ENCODE peak calls at places on chromosomes 3 and 15, in six cellular contexts. One of them, this sample, is unnamed.

GRCh38 chr15:44009056-44009455 is 182.3 kb downstream of the WDR76 start:
- DNase-seq in non-pigmented ciliary epithelial cell: no peak
- DNase-seq in DMS153: no peak
- DNase-seq in PC-3: peak
- DNase-seq in stimulated activated CD8-positive, alpha-beta memory T cell treated with anti-CD3 and anti-CD28 coated beads, Interleukin-7, amount 100 ng/mL, for 1 hour: no peak
- DNase-seq in head of caudate nucleus: no peak
- DNase-seq in this sample: peak

GRCh38 chr15:90529369-90530249 is at the start of gene CRTC3:
- DNase-seq in non-pigmented ciliary epithelial cell: no peak
- DNase-seq in DMS153: no peak
- DNase-seq in PC-3: peak
- DNase-seq in stimulated activated CD8-positive, alpha-beta memory T cell treated with anti-CD3 and anti-CD28 coated beads, Interleukin-7, amount 100 ng/mL, for 1 hour: no peak
- DNase-seq in head of caudate nucleus: peak
- DNase-seq in this sample: peak

GRCh38 chr3:27986204-27986879 is 255.1 kb upstream of the CMC1 start:
- DNase-seq in non-pigmented ciliary epithelial cell: no peak
- DNase-seq in DMS153: no peak
- DNase-seq in PC-3: no peak
- DNase-seq in stimulated activated CD8-positive, alpha-beta memory T cell treated with anti-CD3 and anti-CD28 coated beads, Interleukin-7, amount 100 ng/mL, for 1 hour: no peak
- DNase-seq in head of caudate nucleus: no peak
- DNase-seq in this sample: no peak

GRCh38 chr3:179961081-179962078 is 75.4 kb downstream of the PEX5L start:
- DNase-seq in non-pigmented ciliary epithelial cell: no peak
- DNase-seq in DMS153: peak
- DNase-seq in PC-3: no peak
- DNase-seq in stimulated activated CD8-positive, alpha-beta memory T cell treated with anti-CD3 and anti-CD28 coated beads, Interleukin-7, amount 100 ng/mL, for 1 hour: no peak
- DNase-seq in head of caudate nucleus: no peak
- DNase-seq in this sample: no peak

GRCh38 chr3:139686206-139686605 is 8.4 kb upstream of the NMNAT3 start:
- DNase-seq in non-pigmented ciliary epithelial cell: no peak
- DNase-seq in DMS153: no peak
- DNase-seq in PC-3: no peak
- DNase-seq in stimulated activated CD8-positive, alpha-beta memory T cell treated with anti-CD3 and anti-CD28 coated beads, Interleukin-7, amount 100 ng/mL, for 1 hour: no peak
- DNase-seq in head of caudate nucleus: no peak
- DNase-seq in this sample: no peak

GRCh38 chr15:95129589-95129988 is 898.2 kb downstream of the MCTP2 start:
- DNase-seq in non-pigmented ciliary epithelial cell: no peak
- DNase-seq in DMS153: no peak
- DNase-seq in PC-3: no peak
- DNase-seq in stimulated activated CD8-positive, alpha-beta memory T cell treated with anti-CD3 and anti-CD28 coated beads, Interleukin-7, amount 100 ng/mL, for 1 hour: no peak
- DNase-seq in head of caudate nucleus: no peak
- DNase-seq in this sample: no peak

GRCh38 chr3:52405066-52405465 is 39.8 kb downstream of the SEMA3G start:
- DNase-seq in non-pigmented ciliary epithelial cell: no peak
- DNase-seq in DMS153: no peak
- DNase-seq in PC-3: no peak
- DNase-seq in stimulated activated CD8-positive, alpha-beta memory T cell treated with anti-CD3 and anti-CD28 coated beads, Interleukin-7, amount 100 ng/mL, for 1 hour: no peak
- DNase-seq in head of caudate nucleus: no peak
- DNase-seq in this sample: no peak

GRCh38 chr15:75646944-75647364 is 758 bp upstream of the SNX33 start:
- DNase-seq in non-pigmented ciliary epithelial cell: no peak
- DNase-seq in DMS153: no peak
- DNase-seq in PC-3: peak
- DNase-seq in stimulated activated CD8-positive, alpha-beta memory T cell treated with anti-CD3 and anti-CD28 coated beads, Interleukin-7, amount 100 ng/mL, for 1 hour: no peak
- DNase-seq in head of caudate nucleus: no peak
- DNase-seq in this sample: no peak

GRCh38 chr3:52822363-52822762 is 8.1 kb downstream of the ITIH4 start:
- DNase-seq in non-pigmented ciliary epithelial cell: no peak
- DNase-seq in DMS153: no peak
- DNase-seq in PC-3: no peak
- DNase-seq in stimulated activated CD8-positive, alpha-beta memory T cell treated with anti-CD3 and anti-CD28 coated beads, Interleukin-7, amount 100 ng/mL, for 1 hour: no peak
- DNase-seq in head of caudate nucleus: no peak
- DNase-seq in this sample: no peak

GRCh38 chr3:139939681-139940190 is 4.8 kb downstream of the CLSTN2 start:
- DNase-seq in non-pigmented ciliary epithelial cell: no peak
- DNase-seq in DMS153: no peak
- DNase-seq in PC-3: no peak
- DNase-seq in stimulated activated CD8-positive, alpha-beta memory T cell treated with anti-CD3 and anti-CD28 coated beads, Interleukin-7, amount 100 ng/mL, for 1 hour: no peak
- DNase-seq in head of caudate nucleus: no peak
- DNase-seq in this sample: no peak

GRCh38 chr3:18445421-18446066 is 20.4 kb upstream of the SATB1 start:
- DNase-seq in non-pigmented ciliary epithelial cell: no peak
- DNase-seq in DMS153: no peak
- DNase-seq in PC-3: no peak
- DNase-seq in stimulated activated CD8-positive, alpha-beta memory T cell treated with anti-CD3 and anti-CD28 coated beads, Interleukin-7, amount 100 ng/mL, for 1 hour: peak
- DNase-seq in head of caudate nucleus: no peak
- DNase-seq in this sample: no peak

GRCh38 chr15:64897345-64897985 is 14.2 kb upstream of the ANKDD1A start:
- DNase-seq in non-pigmented ciliary epithelial cell: no peak
- DNase-seq in DMS153: no peak
- DNase-seq in PC-3: peak
- DNase-seq in stimulated activated CD8-positive, alpha-beta memory T cell treated with anti-CD3 and anti-CD28 coated beads, Interleukin-7, amount 100 ng/mL, for 1 hour: no peak
- DNase-seq in head of caudate nucleus: peak
- DNase-seq in this sample: peak

GRCh38 chr3:23900744-23901143 is 16.0 kb downstream of the NKIRAS1 start:
- DNase-seq in non-pigmented ciliary epithelial cell: no peak
- DNase-seq in DMS153: no peak
- DNase-seq in PC-3: no peak
- DNase-seq in stimulated activated CD8-positive, alpha-beta memory T cell treated with anti-CD3 and anti-CD28 coated beads, Interleukin-7, amount 100 ng/mL, for 1 hour: no peak
- DNase-seq in head of caudate nucleus: no peak
- DNase-seq in this sample: no peak

GRCh38 chr15:34358367-34358766 is 8.6 kb downstream of the LPCAT4 start:
- DNase-seq in non-pigmented ciliary epithelial cell: no peak
- DNase-seq in DMS153: no peak
- DNase-seq in PC-3: peak
- DNase-seq in stimulated activated CD8-positive, alpha-beta memory T cell treated with anti-CD3 and anti-CD28 coated beads, Interleukin-7, amount 100 ng/mL, for 1 hour: no peak
- DNase-seq in head of caudate nucleus: no peak
- DNase-seq in this sample: no peak

GRCh38 chr3:175421897-175422296 is 562.8 kb downstream of the NAALADL2 start:
- DNase-seq in non-pigmented ciliary epithelial cell: no peak
- DNase-seq in DMS153: no peak
- DNase-seq in PC-3: no peak
- DNase-seq in stimulated activated CD8-positive, alpha-beta memory T cell treated with anti-CD3 and anti-CD28 coated beads, Interleukin-7, amount 100 ng/mL, for 1 hour: no peak
- DNase-seq in head of caudate nucleus: no peak
- DNase-seq in this sample: no peak

GRCh38 chr3:43080726-43081568 is 24.9 kb downstream of the POMGNT2 start:
- DNase-seq in non-pigmented ciliary epithelial cell: no peak
- DNase-seq in DMS153: no peak
- DNase-seq in PC-3: no peak
- DNase-seq in stimulated activated CD8-positive, alpha-beta memory T cell treated with anti-CD3 and anti-CD28 coated beads, Interleukin-7, amount 100 ng/mL, for 1 hour: no peak
- DNase-seq in head of caudate nucleus: no peak
- DNase-seq in this sample: no peak

GRCh38 chr15:71452893-71453292 is 337.6 kb downstream of the THSD4 start:
- DNase-seq in non-pigmented ciliary epithelial cell: no peak
- DNase-seq in DMS153: no peak
- DNase-seq in PC-3: no peak
- DNase-seq in stimulated activated CD8-positive, alpha-beta memory T cell treated with anti-CD3 and anti-CD28 coated beads, Interleukin-7, amount 100 ng/mL, for 1 hour: no peak
- DNase-seq in head of caudate nucleus: no peak
- DNase-seq in this sample: no peak

GRCh38 chr3:108091498-108092259 is 848 bp upstream of the CD47 start:
- DNase-seq in non-pigmented ciliary epithelial cell: no peak
- DNase-seq in DMS153: no peak
- DNase-seq in PC-3: peak
- DNase-seq in stimulated activated CD8-positive, alpha-beta memory T cell treated with anti-CD3 and anti-CD28 coated beads, Interleukin-7, amount 100 ng/mL, for 1 hour: no peak
- DNase-seq in head of caudate nucleus: peak
- DNase-seq in this sample: no peak

GRCh38 chr3:182716114-182716688 is 77.1 kb upstream of the ATP11B start:
- DNase-seq in non-pigmented ciliary epithelial cell: no peak
- DNase-seq in DMS153: no peak
- DNase-seq in PC-3: no peak
- DNase-seq in stimulated activated CD8-positive, alpha-beta memory T cell treated with anti-CD3 and anti-CD28 coated beads, Interleukin-7, amount 100 ng/mL, for 1 hour: no peak
- DNase-seq in head of caudate nucleus: no peak
- DNase-seq in this sample: no peak

GRCh38 chr3:129793356-129793755 is 100.2 kb downstream of the TMCC1 start:
- DNase-seq in non-pigmented ciliary epithelial cell: no peak
- DNase-seq in DMS153: no peak
- DNase-seq in PC-3: peak
- DNase-seq in stimulated activated CD8-positive, alpha-beta memory T cell treated with anti-CD3 and anti-CD28 coated beads, Interleukin-7, amount 100 ng/mL, for 1 hour: no peak
- DNase-seq in head of caudate nucleus: no peak
- DNase-seq in this sample: no peak

GRCh38 chr15:32003558-32003957 is 26.8 kb upstream of the CHRNA7 start:
- DNase-seq in non-pigmented ciliary epithelial cell: no peak
- DNase-seq in DMS153: no peak
- DNase-seq in PC-3: no peak
- DNase-seq in stimulated activated CD8-positive, alpha-beta memory T cell treated with anti-CD3 and anti-CD28 coated beads, Interleukin-7, amount 100 ng/mL, for 1 hour: no peak
- DNase-seq in head of caudate nucleus: no peak
- DNase-seq in this sample: no peak

GRCh38 chr15:68620721-68621528 is 42.1 kb downstream of the CORO2B start:
- DNase-seq in non-pigmented ciliary epithelial cell: peak
- DNase-seq in DMS153: peak
- DNase-seq in PC-3: no peak
- DNase-seq in stimulated activated CD8-positive, alpha-beta memory T cell treated with anti-CD3 and anti-CD28 coated beads, Interleukin-7, amount 100 ng/mL, for 1 hour: no peak
- DNase-seq in head of caudate nucleus: peak
- DNase-seq in this sample: no peak

GRCh38 chr3:138042043-138042442 is 32.1 kb downstream of the CLDN18 start:
- DNase-seq in non-pigmented ciliary epithelial cell: peak
- DNase-seq in DMS153: no peak
- DNase-seq in PC-3: peak
- DNase-seq in stimulated activated CD8-positive, alpha-beta memory T cell treated with anti-CD3 and anti-CD28 coated beads, Interleukin-7, amount 100 ng/mL, for 1 hour: no peak
- DNase-seq in head of caudate nucleus: no peak
- DNase-seq in this sample: no peak

GRCh38 chr15:59892995-59893394 is 111.1 kb upstream of the FOXB1 start:
- DNase-seq in non-pigmented ciliary epithelial cell: peak
- DNase-seq in DMS153: no peak
- DNase-seq in PC-3: peak
- DNase-seq in stimulated activated CD8-positive, alpha-beta memory T cell treated with anti-CD3 and anti-CD28 coated beads, Interleukin-7, amount 100 ng/mL, for 1 hour: no peak
- DNase-seq in head of caudate nucleus: no peak
- DNase-seq in this sample: no peak

GRCh38 chr3:122003596-122003995 is 18.5 kb downstream of the ILDR1 start:
- DNase-seq in non-pigmented ciliary epithelial cell: no peak
- DNase-seq in DMS153: no peak
- DNase-seq in PC-3: no peak
- DNase-seq in stimulated activated CD8-positive, alpha-beta memory T cell treated with anti-CD3 and anti-CD28 coated beads, Interleukin-7, amount 100 ng/mL, for 1 hour: no peak
- DNase-seq in head of caudate nucleus: no peak
- DNase-seq in this sample: no peak

GRCh38 chr3:182067423-182067822 is 355.7 kb downstream of the SOX2 start:
- DNase-seq in non-pigmented ciliary epithelial cell: no peak
- DNase-seq in DMS153: no peak
- DNase-seq in PC-3: no peak
- DNase-seq in stimulated activated CD8-positive, alpha-beta memory T cell treated with anti-CD3 and anti-CD28 coated beads, Interleukin-7, amount 100 ng/mL, for 1 hour: no peak
- DNase-seq in head of caudate nucleus: no peak
- DNase-seq in this sample: no peak

GRCh38 chr15:31391687-31392671 is 65.3 kb downstream of the KLF13 start:
- DNase-seq in non-pigmented ciliary epithelial cell: no peak
- DNase-seq in DMS153: no peak
- DNase-seq in PC-3: peak
- DNase-seq in stimulated activated CD8-positive, alpha-beta memory T cell treated with anti-CD3 and anti-CD28 coated beads, Interleukin-7, amount 100 ng/mL, for 1 hour: peak
- DNase-seq in head of caudate nucleus: peak
- DNase-seq in this sample: no peak

GRCh38 chr15:73941871-73942635 is 15.8 kb downstream of the LOXL1 start:
- DNase-seq in non-pigmented ciliary epithelial cell: no peak
- DNase-seq in DMS153: no peak
- DNase-seq in PC-3: peak
- DNase-seq in stimulated activated CD8-positive, alpha-beta memory T cell treated with anti-CD3 and anti-CD28 coated beads, Interleukin-7, amount 100 ng/mL, for 1 hour: no peak
- DNase-seq in head of caudate nucleus: no peak
- DNase-seq in this sample: no peak

GRCh38 chr3:58888087-58888486 is 161.7 kb downstream of the CFAP20DC start:
- DNase-seq in non-pigmented ciliary epithelial cell: no peak
- DNase-seq in DMS153: no peak
- DNase-seq in PC-3: peak
- DNase-seq in stimulated activated CD8-positive, alpha-beta memory T cell treated with anti-CD3 and anti-CD28 coated beads, Interleukin-7, amount 100 ng/mL, for 1 hour: no peak
- DNase-seq in head of caudate nucleus: no peak
- DNase-seq in this sample: no peak

GRCh38 chr15:100684591-100684990 is 82.2 kb downstream of the ASB7 start:
- DNase-seq in non-pigmented ciliary epithelial cell: no peak
- DNase-seq in DMS153: no peak
- DNase-seq in PC-3: no peak
- DNase-seq in stimulated activated CD8-positive, alpha-beta memory T cell treated with anti-CD3 and anti-CD28 coated beads, Interleukin-7, amount 100 ng/mL, for 1 hour: no peak
- DNase-seq in head of caudate nucleus: no peak
- DNase-seq in this sample: no peak

GRCh38 chr3:152264378-152264777 is 4.4 kb upstream of the MBNL1 start:
- DNase-seq in non-pigmented ciliary epithelial cell: no peak
- DNase-seq in DMS153: no peak
- DNase-seq in PC-3: no peak
- DNase-seq in stimulated activated CD8-positive, alpha-beta memory T cell treated with anti-CD3 and anti-CD28 coated beads, Interleukin-7, amount 100 ng/mL, for 1 hour: no peak
- DNase-seq in head of caudate nucleus: no peak
- DNase-seq in this sample: no peak

GRCh38 chr3:42753757-42754156 is 19.3 kb downstream of the CCDC13 start:
- DNase-seq in non-pigmented ciliary epithelial cell: no peak
- DNase-seq in DMS153: no peak
- DNase-seq in PC-3: no peak
- DNase-seq in stimulated activated CD8-positive, alpha-beta memory T cell treated with anti-CD3 and anti-CD28 coated beads, Interleukin-7, amount 100 ng/mL, for 1 hour: no peak
- DNase-seq in head of caudate nucleus: no peak
- DNase-seq in this sample: no peak

GRCh38 chr3:194906229-194906629 is 220.5 kb downstream of the FAM43A start:
- DNase-seq in non-pigmented ciliary epithelial cell: no peak
- DNase-seq in DMS153: no peak
- DNase-seq in PC-3: peak
- DNase-seq in stimulated activated CD8-positive, alpha-beta memory T cell treated with anti-CD3 and anti-CD28 coated beads, Interleukin-7, amount 100 ng/mL, for 1 hour: no peak
- DNase-seq in head of caudate nucleus: no peak
- DNase-seq in this sample: no peak

GRCh38 chr3:114132500-114132899 is 46.4 kb downstream of the DRD3 start:
- DNase-seq in non-pigmented ciliary epithelial cell: no peak
- DNase-seq in DMS153: no peak
- DNase-seq in PC-3: no peak
- DNase-seq in stimulated activated CD8-positive, alpha-beta memory T cell treated with anti-CD3 and anti-CD28 coated beads, Interleukin-7, amount 100 ng/mL, for 1 hour: no peak
- DNase-seq in head of caudate nucleus: no peak
- DNase-seq in this sample: no peak

GRCh38 chr15:80167936-80168335 is 15.1 kb downstream of the FAH start:
- DNase-seq in non-pigmented ciliary epithelial cell: no peak
- DNase-seq in DMS153: no peak
- DNase-seq in PC-3: no peak
- DNase-seq in stimulated activated CD8-positive, alpha-beta memory T cell treated with anti-CD3 and anti-CD28 coated beads, Interleukin-7, amount 100 ng/mL, for 1 hour: no peak
- DNase-seq in head of caudate nucleus: no peak
- DNase-seq in this sample: no peak

GRCh38 chr15:68618339-68619302 is 39.8 kb downstream of the CORO2B start:
- DNase-seq in non-pigmented ciliary epithelial cell: peak
- DNase-seq in DMS153: peak
- DNase-seq in PC-3: peak
- DNase-seq in stimulated activated CD8-positive, alpha-beta memory T cell treated with anti-CD3 and anti-CD28 coated beads, Interleukin-7, amount 100 ng/mL, for 1 hour: no peak
- DNase-seq in head of caudate nucleus: no peak
- DNase-seq in this sample: peak

GRCh38 chr15:42198516-42198915 is 9.6 kb downstream of the VPS39 start:
- DNase-seq in non-pigmented ciliary epithelial cell: no peak
- DNase-seq in DMS153: no peak
- DNase-seq in PC-3: no peak
- DNase-seq in stimulated activated CD8-positive, alpha-beta memory T cell treated with anti-CD3 and anti-CD28 coated beads, Interleukin-7, amount 100 ng/mL, for 1 hour: no peak
- DNase-seq in head of caudate nucleus: no peak
- DNase-seq in this sample: no peak

This sample was measured in SW 1271.